ENCODE peak calls at places on chromosome X, in five cellular contexts. Q, V, U, D and Y are unnamed samples.

GRCh38 chrX:644304-645023 is 13.9 kb downstream of the SHOX start:
- DNase-seq in Q (peak; percentile 74), V (no peak), U (no peak), D (no peak), Y (no peak)

GRCh38 chrX:139877710-139878414 is 55.0 kb downstream of the ATP11C start:
- DNase-seq in Q (no peak), V (no peak), U (no peak), D (no peak), Y (peak; percentile 28)

GRCh38 chrX:74656079-74656745 is 41.8 kb upstream of the RLIM start:
- DNase-seq in Q (peak; percentile 51), V (no peak), U (no peak), D (no peak), Y (no peak)

GRCh38 chrX:118325453-118325852 is 20.5 kb upstream of the WDR44 start:
- DNase-seq in Q (no peak), V (no peak), U (no peak), D (no peak), Y (peak; percentile 4)

GRCh38 chrX:150060406-150060805 is 122.1 kb upstream of the EOLA2 start:
- DNase-seq in Q (no peak), V (no peak), U (no peak), D (peak; percentile 50), Y (no peak)

GRCh38 chrX:103585421-103586313 is at the start of gene TCEAL4:
- DNase-seq in Q (peak; percentile 90), V (peak; percentile 56), U (peak; percentile 54), D (peak; percentile 20), Y (peak; percentile 63)

GRCh38 chrX:103628386-103629290 is at the start of gene TCEAL1:
- DNase-seq in Q (peak; percentile 89), V (peak; percentile 70), U (peak; percentile 46), D (peak; percentile 12), Y (peak; percentile 37)

GRCh38 chrX:114619874-114620273 is 36.0 kb downstream of the HTR2C start:
- DNase-seq in Q (peak; percentile 57), V (no peak), U (no peak), D (no peak), Y (peak; percentile 5)

GRCh38 chrX:107849747-107850478 is 24.2 kb downstream of the MID2 start:
- DNase-seq in Q (peak; percentile 69), V (no peak), U (no peak), D (no peak), Y (no peak)

GRCh38 chrX:147077472-147077871 is 262.9 kb upstream of the CXorf51A start:
- DNase-seq in Q (no peak), V (no peak), U (no peak), D (no peak), Y (no peak)

GRCh38 chrX:76148753-76149152 is 24.1 kb upstream of the PBDC1 start:
- DNase-seq in Q (peak; percentile 50), V (no peak), U (peak; percentile 10), D (peak; percentile 6), Y (peak; percentile 26)

GRCh38 chrX:17298564-17298963 is 76.4 kb upstream of the NHS start:
- DNase-seq in Q (no peak), V (no peak), U (no peak), D (no peak), Y (no peak)

GRCh38 chrX:39705299-39705698 is 392.5 kb downstream of the BCOR start:
- DNase-seq in Q (peak; percentile 69), V (peak; percentile 66), U (peak; percentile 67), D (peak; percentile 74), Y (peak; percentile 92)

DNA sequence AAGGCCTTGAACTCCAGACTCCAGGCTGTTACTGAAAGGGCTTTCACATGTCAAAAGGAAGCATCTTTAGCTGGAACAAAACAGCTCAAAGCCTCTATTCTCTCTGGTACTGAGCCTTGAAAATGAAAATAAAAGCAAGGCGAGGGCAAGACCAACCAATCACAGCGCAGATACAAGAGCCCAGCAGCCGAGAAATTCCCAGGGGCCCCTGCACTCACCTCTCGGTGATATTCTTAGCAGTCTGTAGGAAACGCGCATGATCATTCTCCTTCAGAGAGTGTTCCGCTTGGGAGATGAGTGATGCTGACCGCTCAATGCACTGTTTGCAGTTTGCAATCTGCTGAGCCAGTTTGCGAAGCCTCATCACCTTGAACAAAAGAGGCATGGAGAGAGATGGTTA is 138.1 kb downstream of the MID1 start:
- DNase-seq in Q (no peak), V (no peak), U (peak; percentile 32), D (no peak), Y (peak; percentile 50)
- H3K27ac ChIP-seq in Q (no peak overlapping the region), V (no peak overlapping the region), U (peak overlapping the region; percentile 78), D (no peak overlapping the region), Y (peak overlapping the region; percentile 90)

GRCh38 chrX:4179031-4179430 is 465.6 kb upstream of the PRKX start:
- DNase-seq in Q (no peak), V (no peak), U (no peak), D (no peak), Y (no peak)

GRCh38 chrX:4173743-4174142 is 460.3 kb upstream of the PRKX start:
- DNase-seq in Q (no peak), V (no peak), U (no peak), D (no peak), Y (no peak)

GRCh38 chrX:4175221-4175620 is 461.8 kb upstream of the PRKX start:
- DNase-seq in Q (no peak), V (no peak), U (no peak), D (no peak), Y (no peak)
- H3K27ac ChIP-seq in Q (no peak overlapping the region), V (no peak overlapping the region), U (no peak overlapping the region), D (no peak overlapping the region), Y (no peak overlapping the region)

GRCh38 chrX:71117358-71117757 is 1.0 kb upstream of the MED12 start:
- DNase-seq in Q (no peak), V (no peak), U (no peak), D (no peak), Y (no peak)

GRCh38 chrX:71118032-71118984 is at the start of gene MED12:
- DNase-seq in Q (peak; percentile 91), V (peak; percentile 79), U (peak; percentile 84), D (peak; percentile 54), Y (peak; percentile 86)

DNA sequence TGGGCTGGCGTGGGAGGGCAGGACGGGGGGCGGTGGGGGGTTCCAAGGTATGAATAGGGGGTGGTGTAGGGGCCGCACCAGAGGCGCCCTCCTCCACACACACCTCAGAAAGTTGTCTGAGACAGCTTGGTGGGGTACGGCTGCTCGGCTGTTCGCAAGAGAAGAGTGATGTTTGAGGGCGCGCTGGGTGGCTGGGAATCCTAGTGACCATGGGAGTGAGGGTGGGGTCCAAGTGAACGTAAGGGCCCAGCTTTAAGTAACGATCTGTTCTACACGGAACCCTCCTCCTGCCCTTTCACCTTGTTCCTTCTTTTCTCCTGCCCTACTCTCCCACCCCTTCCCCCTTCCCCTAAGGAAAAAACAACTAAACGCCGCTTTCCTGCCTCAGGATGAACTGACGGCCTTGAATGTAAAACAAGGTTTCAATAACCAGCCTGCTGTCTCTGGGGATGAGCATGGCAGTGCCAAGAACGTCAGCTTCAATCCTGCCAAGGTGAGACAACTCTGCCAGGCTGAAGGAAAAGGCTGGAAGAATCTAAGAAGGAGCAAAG is 664 bp downstream of the MED12 start:
- DNase-seq in Q (no peak), V (no peak), U (no peak), D (no peak), Y (peak; percentile 9)
- H3K27ac ChIP-seq in Q (no peak overlapping the region), V (peak overlapping the region; percentile 89), U (peak overlapping the region; percentile 91), D (no peak overlapping the region), Y (peak overlapping the region; percentile 90)

GRCh38 chrX:81120936-81121351 is 80.8 kb downstream of the HMGN5 start:
- DNase-seq in Q (peak; percentile 74), V (peak; percentile 34), U (peak; percentile 10), D (peak; percentile 27), Y (peak; percentile 58)
- H3K27ac ChIP-seq in Q (peak overlapping the region; percentile 90), V (peak overlapping the region; percentile 62), U (peak overlapping the region; percentile 31), D (no peak overlapping the region), Y (peak overlapping the region; percentile 61)

GRCh38 chrX:34873500-34874225 is 68.9 kb upstream of the FAM47B start:
- DNase-seq in Q (no peak), V (no peak), U (no peak), D (no peak), Y (peak; percentile 74)

GRCh38 chrX:34879361-34879760 is 63.2 kb upstream of the FAM47B start:
- DNase-seq in Q (no peak), V (no peak), U (no peak), D (peak; percentile 18), Y (no peak)

GRCh38 chrX:34875204-34875603 is 67.4 kb upstream of the FAM47B start:
- DNase-seq in Q (no peak), V (no peak), U (no peak), D (peak; percentile 69), Y (no peak)

GRCh38 chrX:34877451-34877850 is 65.1 kb upstream of the FAM47B start:
- DNase-seq in Q (no peak), V (no peak), U (no peak), D (peak; percentile 48), Y (no peak)

DNA sequence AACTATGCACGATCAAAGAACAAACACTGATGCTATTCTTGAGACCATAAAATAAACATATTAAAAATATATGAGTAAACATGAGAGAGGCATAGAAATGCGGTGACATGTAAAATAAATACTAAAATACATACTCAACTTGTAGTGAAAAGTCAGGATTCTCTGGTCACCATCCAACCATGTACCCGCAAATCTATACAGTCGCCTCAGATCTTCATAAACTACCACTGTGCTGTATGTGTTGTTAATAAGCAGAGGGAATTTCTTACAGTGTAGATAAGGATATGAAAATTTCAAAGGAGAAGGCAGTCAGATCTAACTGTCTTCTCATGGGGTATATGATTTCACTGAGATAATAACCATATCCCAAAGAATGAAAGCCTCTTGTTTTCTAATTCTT is 67.8 kb upstream of the FAM47B start:
- DNase-seq in Q (no peak), V (no peak), U (no peak), D (no peak), Y (no peak)
- H3K27ac ChIP-seq in Q (no peak overlapping the region), V (peak overlapping the region; percentile 58), U (no peak overlapping the region), D (peak overlapping the region; percentile 81), Y (no peak overlapping the region)

DNA sequence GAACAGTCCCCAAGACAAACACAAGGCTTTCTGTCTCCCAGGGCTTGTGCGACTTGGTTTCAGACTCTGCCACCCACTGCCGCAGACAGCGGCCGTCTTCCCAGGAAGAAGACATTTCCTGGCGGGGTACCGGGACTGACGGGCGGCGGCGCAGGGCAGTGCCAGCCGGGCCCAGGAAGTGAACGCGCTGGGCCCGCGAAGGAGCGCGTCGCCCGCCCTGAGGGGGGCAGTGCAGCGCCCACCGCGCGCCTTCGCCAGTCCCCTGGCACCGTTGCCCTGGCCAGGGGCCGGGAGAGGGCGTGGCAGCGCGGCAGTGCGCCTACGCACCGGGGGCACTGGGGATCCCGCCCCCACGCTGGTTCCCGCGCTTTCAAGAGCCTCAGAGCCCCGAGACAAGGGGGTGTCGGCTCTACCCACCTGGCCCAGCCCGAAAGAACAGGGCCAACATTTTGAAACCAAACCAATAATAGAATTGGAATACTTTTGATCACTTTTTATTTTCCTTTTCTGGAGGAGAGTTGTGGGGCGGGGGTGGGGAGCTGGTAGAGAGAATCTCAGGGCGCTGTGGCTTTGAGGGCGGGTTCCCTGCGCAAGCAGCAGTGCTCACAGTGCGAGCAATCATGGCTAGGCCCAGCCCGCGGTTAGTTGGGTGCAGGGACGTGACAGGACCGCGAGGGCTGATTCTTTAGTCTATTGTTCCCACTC is 23.6 kb upstream of the APLN start:
- DNase-seq in Q (no peak), V (no peak), U (peak; percentile 60), D (no peak), Y (no peak)
- H3K27ac ChIP-seq in Q (no peak overlapping the region), V (peak overlapping the region; percentile 90), U (peak overlapping the region; percentile 73), D (no peak overlapping the region), Y (no peak overlapping the region)